ENCODE peak calls at places on chromosomes 16 and 17, in nine cellular contexts. E is esophagus squamous epithelium, S is neural crest cell, Q is ascending aorta, Y is breast epithelium, X is GM13976, V is AG04450, H is HFF-Myc, B is tibial nerve. R is an unnamed sample.
A peak's percentile ranks its signal among the peaks of the same experiment; 100 is the strongest.

GRCh38 chr17:44362056-44362355 is 1.6 kb downstream of the FAM171A2 start:
- DNase-seq in H (no peak), X (no peak), E (no peak), Q (no peak), B (no peak), V (no peak), Y (no peak), S (no peak), R (no peak)

GRCh38 chr17:79541451-79541850 is 69.4 kb downstream of the RBFOX3 start:
- DNase-seq in H (no peak), Y (no peak), E (no peak), B (no peak), S (no peak), Q (no peak), X (no peak), V (no peak), R (no peak)

GRCh38 chr17:43846221-43846712 is 709 bp upstream of the CD300LG start:
- DNase-seq in B (peak; percentile 90), S (peak; percentile 95), X (peak; percentile 91), V (peak; percentile 33), Y (peak; percentile 66), E (no peak), Q (peak; percentile 21), H (peak; percentile 17), R (peak; percentile 89)

GRCh38 chr17:57861737-57862409 is 12.0 kb upstream of the MRPS23 start:
- DNase-seq in V (no peak), E (no peak), H (no peak), Y (no peak), X (peak; percentile 50), S (no peak), Q (no peak), B (peak; percentile 53), R (no peak)

GRCh38 chr17:67072885-67073284 is 28.5 kb downstream of the CACNG1 start:
- DNase-seq in B (no peak), E (no peak), X (no peak), V (no peak), S (no peak), Q (no peak), H (no peak), Y (no peak), R (no peak)

GRCh38 chr16:15799851-15800495 is 56.9 kb downstream of the MYH11 start:
- DNase-seq in H (no peak), E (no peak), V (no peak), B (no peak), S (no peak), Y (no peak), Q (no peak), X (no peak), R (no peak)

GRCh38 chr16:14015948-14016347 is 55.2 kb upstream of the MRTFB start:
- DNase-seq in Q (no peak), H (peak; percentile 89), V (peak; percentile 80), B (no peak), S (no peak), E (no peak), X (no peak), Y (no peak), R (no peak)

GRCh38 chr16:86630471-86630870 is 52.1 kb downstream of the FOXL1 start:
- DNase-seq in H (no peak), X (no peak), Y (no peak), Q (no peak), B (peak; percentile 22), S (no peak), E (no peak), V (no peak), R (no peak)

GRCh38 chr16:52731219-52731875 is 184.4 kb upstream of the TOX3 start:
- DNase-seq in V (no peak), B (no peak), E (no peak), H (no peak), S (no peak), X (no peak), Q (no peak), Y (no peak), R (no peak)

GRCh38 chr16:51431517-51432241 is 280.6 kb upstream of the SALL1 start:
- DNase-seq in Y (no peak), E (no peak), X (no peak), Q (no peak), V (peak; percentile 96), B (no peak), S (no peak), H (peak; percentile 93), R (no peak)

GRCh38 chr17:39001703-39002637 is 34.8 kb upstream of the FBXO47 start:
- DNase-seq in Q (peak; percentile 25), Y (peak; percentile 73), H (peak; percentile 71), V (no peak), S (no peak), B (peak; percentile 88), E (no peak), X (no peak), R (no peak)

GRCh38 chr17:17055286-17056166 is 13.3 kb downstream of the MPRIP start:
- DNase-seq in Q (no peak), H (no peak), Y (no peak), V (no peak), S (no peak), E (no peak), B (no peak), X (no peak), R (no peak)

GRCh38 chr17:41308251-41308917 is 725 bp downstream of the KRTAP16-1 start:
- DNase-seq in H (no peak), E (peak; percentile 41), Y (peak; percentile 80), B (no peak), Q (no peak), X (no peak), S (no peak), V (no peak), R (no peak)

GRCh38 chr17:39623356-39623950 is 3.3 kb upstream of the PPP1R1B start:
- DNase-seq in H (no peak), V (no peak), Y (peak; percentile 80), X (peak; percentile 87), B (peak; percentile 89), E (no peak), S (peak; percentile 94), Q (peak; percentile 42), R (peak; percentile 51)

GRCh38 chr16:79712273-79712672 is 111.7 kb upstream of the MAF start:
- DNase-seq in V (no peak), B (no peak), Y (no peak), E (no peak), H (no peak), X (no peak), S (no peak), Q (no peak), R (no peak)

GRCh38 chr16:82630688-82631087 is 3.9 kb downstream of the CDH13 start:
- DNase-seq in B (no peak), Y (no peak), V (no peak), S (no peak), E (no peak), X (no peak), Q (no peak), H (no peak), R (no peak)
- TF ChIP-seq CTCF in B (no peak), Y (no peak), V (peak; percentile 49), S (no peak), E (no peak), X (no peak), Q (no peak), H (peak; percentile 22), R (no peak)

GRCh38 chr17:6753006-6753445 is 2.8 kb upstream of the XAF1 start:
- DNase-seq in E (no peak), H (peak; percentile 46), S (no peak), Y (peak; percentile 83), B (peak; percentile 33), X (peak; percentile 33), V (peak; percentile 20), Q (no peak), R (no peak)

GRCh38 chr17:6749519-6749918 is 6.3 kb upstream of the XAF1 start:
- DNase-seq in Q (no peak), Y (no peak), X (no peak), S (no peak), E (no peak), H (no peak), V (no peak), B (no peak), R (no peak)

GRCh38 chr17:6753565-6753964 is 2.3 kb upstream of the XAF1 start:
- DNase-seq in V (no peak), H (no peak), E (no peak), S (no peak), Y (no peak), X (no peak), Q (no peak), B (no peak), R (no peak)

GRCh38 chr17:6755281-6755680 is 565 bp upstream of the XAF1 start:
- DNase-seq in V (no peak), B (peak; percentile 25), H (no peak), S (no peak), Y (no peak), Q (no peak), X (no peak), E (no peak), R (no peak)

GRCh38 chr17:6752068-6752909 is 3.6 kb upstream of the XAF1 start:
- DNase-seq in S (no peak), V (peak; percentile 98), H (peak; percentile 85), E (no peak), X (no peak), Y (peak; percentile 70), B (peak; percentile 55), Q (peak; percentile 31), R (no peak)
- TF ChIP-seq CTCF in S (no peak), V (no peak), H (no peak), E (no peak), X (no peak), Y (no peak), B (no peak), Q (no peak), R (no peak)

DNA sequence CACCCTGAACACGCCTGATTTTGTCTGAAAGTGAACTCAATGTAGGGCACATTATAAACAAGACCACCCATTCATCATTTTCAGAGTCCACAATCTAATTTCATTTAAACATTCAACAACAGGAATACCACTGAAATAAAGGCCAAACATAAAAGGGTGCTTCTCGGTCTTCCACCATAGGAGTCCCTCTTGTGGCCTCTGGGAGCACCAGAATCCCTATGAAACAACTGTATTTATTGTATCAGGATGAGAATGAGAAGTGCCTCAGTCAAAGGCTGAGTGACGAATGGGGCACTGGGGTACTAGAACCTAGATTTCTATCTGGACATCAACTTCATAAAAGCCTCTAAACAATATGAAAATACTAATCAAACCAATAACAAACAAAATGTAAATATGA is 40.4 kb downstream of the NXPH3 start:
- DNase-seq in B (no peak), Y (no peak), S (no peak), E (no peak), X (no peak), Q (no peak), V (no peak), H (no peak), R (no peak)
- TF ChIP-seq CTCF in B (peak; percentile 22), Y (no peak), S (peak; percentile 21), E (no peak), X (no peak), Q (peak; percentile 31), V (peak; percentile 25), H (no peak), R (no peak)

DNA sequence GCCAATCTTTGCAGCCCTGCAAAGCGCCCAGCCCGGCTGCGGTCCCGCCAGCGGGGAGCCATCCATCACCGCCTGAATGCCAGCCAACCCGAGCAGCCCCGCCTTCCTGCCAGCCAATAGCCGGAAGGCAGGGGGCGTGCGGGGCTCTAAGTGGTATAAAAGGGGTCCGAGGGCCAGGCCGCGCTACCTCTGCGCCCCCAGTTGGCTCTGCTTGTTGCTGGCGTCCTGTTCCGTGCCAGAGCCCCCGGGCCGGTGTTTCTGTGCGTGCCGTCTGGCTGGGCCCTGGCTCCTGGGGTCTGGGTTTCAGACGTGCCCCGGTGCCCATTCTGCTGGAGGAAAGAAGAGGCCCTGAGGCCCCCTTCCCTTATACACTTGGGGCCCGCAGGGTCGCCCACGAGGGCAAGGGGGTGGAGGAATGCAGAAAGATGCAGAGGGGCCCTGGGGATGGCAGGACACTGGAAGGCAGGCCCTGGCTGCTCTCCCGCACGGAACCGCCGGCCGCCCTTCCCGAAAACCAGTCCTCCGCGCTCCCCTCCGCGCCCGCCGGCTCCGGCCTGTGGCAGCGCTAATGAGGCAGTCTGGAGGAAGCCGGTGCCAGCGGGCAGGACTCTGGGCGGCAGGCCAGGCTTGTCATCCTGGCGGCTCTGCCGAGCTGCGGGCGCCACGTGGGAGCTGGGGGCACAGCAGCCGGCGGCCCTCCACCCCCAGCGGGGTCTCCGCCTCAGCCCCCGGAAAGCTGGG is 14.0 kb downstream of the COPZ2 start:
- DNase-seq in V (no peak), Q (peak; percentile 56), B (peak; percentile 64), Y (peak; percentile 75), E (peak; percentile 19), S (peak; percentile 79), H (no peak), X (no peak), R (peak; percentile 74)
- TF ChIP-seq CTCF in V (peak; percentile 21), Q (peak; percentile 54), B (peak; percentile 38), Y (no peak), E (peak; percentile 18), S (peak; percentile 26), H (no peak), X (no peak), R (peak; percentile 24)

R was measured in mesothelial cell of epicardium.